ENCODE peak calls at places on chromosome 3, in four cellular contexts. G, Q, B and S are unnamed samples.

GRCh38 chr3:8532251-8532831 is 30.7 kb downstream of the LMCD1 start:
- DNase-seq in G (no peak), Q (no peak), B (no peak), S (no peak)

GRCh38 chr3:12895391-12896205 is 54.2 kb upstream of the RPL32 start:
- DNase-seq in G (no peak), Q (no peak), B (no peak), S (no peak)

GRCh38 chr3:183085634-183086390 is 13.5 kb downstream of the MCCC1 start:
- DNase-seq in G (no peak), Q (no peak), B (no peak), S (no peak)

GRCh38 chr3:42043116-42043796 is 47.9 kb upstream of the TRAK1 start:
- DNase-seq in G (no peak), Q (no peak), B (no peak), S (no peak)

GRCh38 chr3:140420621-140421357 is 257.1 kb upstream of the TRIM42 start:
- DNase-seq in G (no peak), Q (no peak), B (no peak), S (peak; percentile 79)

GRCh38 chr3:159229161-159229560 is 427.3 kb downstream of the MFSD1 start:
- DNase-seq in G (no peak), Q (no peak), B (no peak), S (no peak)

GRCh38 chr3:33377931-33378330 is 62.3 kb downstream of the UBP1 start:
- DNase-seq in G (no peak), Q (no peak), B (no peak), S (no peak)

GRCh38 chr3:188911033-188911850 is 260.5 kb upstream of the TPRG1 start:
- DNase-seq in G (peak; percentile 15), Q (no peak), B (no peak), S (peak; percentile 64)

GRCh38 chr3:139123377-139124095 is 78.8 kb upstream of the PRR23C start:
- DNase-seq in G (no peak), Q (no peak), B (no peak), S (peak; percentile 82)

GRCh38 chr3:183158552-183159006 is 4.0 kb downstream of the LAMP3 start:
- DNase-seq in G (no peak), Q (no peak), B (no peak), S (no peak)

GRCh38 chr3:193474446-193474845 is 80.2 kb downstream of the ATP13A4 start:
- DNase-seq in G (no peak), Q (no peak), B (no peak), S (no peak)

DNA sequence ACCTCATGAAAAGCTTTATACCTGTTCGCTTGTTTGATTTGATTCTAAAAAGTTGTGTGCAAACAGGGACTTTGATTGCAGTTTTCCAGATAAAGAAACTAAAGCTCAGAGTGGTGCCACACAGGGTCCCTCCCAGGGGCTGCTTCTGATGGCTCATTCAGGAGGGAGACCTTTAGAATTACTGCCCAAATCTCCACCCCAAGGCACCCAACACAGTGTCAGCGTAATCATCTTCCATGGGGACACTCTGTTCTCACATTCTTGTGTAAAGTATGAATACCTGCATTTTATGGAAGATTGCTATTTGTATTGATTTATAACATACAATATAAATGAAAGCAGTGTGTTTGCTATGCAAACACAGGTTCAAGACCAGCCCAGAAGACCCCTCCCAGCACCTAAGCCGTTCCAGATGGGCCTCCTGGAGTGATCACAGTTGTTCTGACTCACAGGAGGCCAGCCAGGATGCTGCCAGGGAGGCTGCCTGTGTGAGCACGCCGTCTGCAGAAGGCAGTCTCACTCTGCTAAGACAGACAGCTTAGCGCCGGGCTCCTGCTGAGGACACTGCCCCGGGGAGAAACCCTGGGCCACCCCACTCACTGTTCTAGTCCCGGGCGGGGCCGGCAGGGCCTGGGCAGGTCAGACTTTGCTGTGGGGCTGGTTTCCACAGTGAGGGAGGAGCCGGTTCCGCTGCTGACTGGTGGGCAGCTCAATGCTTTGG is 185.6 kb downstream of the FAM43A start:
- DNase-seq in G (peak; percentile 88), Q (peak; percentile 58), B (no peak), S (no peak)
- H3K27ac ChIP-seq in G (peak overlapping the region; percentile 82), Q (peak overlapping the region; percentile 59), B (no peak overlapping the region), S (peak overlapping the region; percentile 63)

GRCh38 chr3:109117939-109118338 is at the start of gene MORC1:
- DNase-seq in G (no peak), Q (no peak), B (no peak), S (no peak)

GRCh38 chr3:109114746-109115145 is 3.2 kb downstream of the MORC1 start:
- DNase-seq in G (no peak), Q (no peak), B (no peak), S (no peak)

GRCh38 chr3:109113361-109113760 is 4.6 kb downstream of the MORC1 start:
- DNase-seq in G (no peak), Q (no peak), B (no peak), S (no peak)

GRCh38 chr3:109112946-109113345 is 5.0 kb downstream of the MORC1 start:
- DNase-seq in G (no peak), Q (no peak), B (no peak), S (no peak)

DNA sequence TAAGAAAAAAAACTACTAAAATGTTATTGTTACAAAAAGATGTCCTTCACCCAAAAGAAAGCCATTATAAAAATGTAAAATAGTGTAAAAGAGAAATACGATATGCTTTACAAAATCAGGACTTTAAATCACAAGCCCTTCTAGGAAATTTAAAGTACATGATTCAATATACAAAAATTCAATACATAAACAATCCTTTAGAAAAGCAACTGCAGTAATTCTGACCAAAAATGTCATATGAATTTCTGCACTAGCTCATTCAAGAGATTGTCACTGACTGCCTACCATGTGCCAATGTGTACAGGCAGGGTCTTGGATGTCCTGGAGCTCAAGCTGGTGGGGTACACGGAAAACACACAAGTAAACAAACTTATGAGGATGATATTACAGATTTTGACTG is 2.5 kb downstream of the MORC1 start:
- DNase-seq in G (no peak), Q (no peak), B (no peak), S (no peak)
- TF ChIP-seq POLR2AphosphoS5 in G (no peak), Q (no peak), B (no peak), S (no peak)

DNA sequence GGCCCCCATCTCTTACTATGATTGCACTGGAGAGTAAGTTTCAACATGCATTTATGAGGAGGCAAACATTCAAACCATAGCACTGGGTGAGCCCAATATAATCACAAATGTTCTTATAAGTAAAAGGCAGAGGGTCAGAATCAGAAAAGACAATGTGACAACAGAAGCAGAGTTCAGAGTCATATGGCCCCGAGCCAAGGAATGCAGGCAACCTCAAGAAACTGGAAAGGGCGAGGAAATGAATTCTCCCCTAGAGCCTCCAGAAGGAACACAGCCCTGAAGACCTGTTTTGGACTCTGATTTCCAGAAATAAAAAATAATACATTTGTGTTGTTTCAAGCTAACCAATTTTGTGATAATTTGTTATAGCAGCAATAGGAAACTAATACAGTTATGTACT is 81.3 kb upstream of the ABI3BP start:
- DNase-seq in G (no peak), Q (no peak), B (no peak), S (no peak)
- H3K27ac ChIP-seq in G (no peak overlapping the region), Q (no peak overlapping the region), B (no peak overlapping the region), S (no peak overlapping the region)

DNA sequence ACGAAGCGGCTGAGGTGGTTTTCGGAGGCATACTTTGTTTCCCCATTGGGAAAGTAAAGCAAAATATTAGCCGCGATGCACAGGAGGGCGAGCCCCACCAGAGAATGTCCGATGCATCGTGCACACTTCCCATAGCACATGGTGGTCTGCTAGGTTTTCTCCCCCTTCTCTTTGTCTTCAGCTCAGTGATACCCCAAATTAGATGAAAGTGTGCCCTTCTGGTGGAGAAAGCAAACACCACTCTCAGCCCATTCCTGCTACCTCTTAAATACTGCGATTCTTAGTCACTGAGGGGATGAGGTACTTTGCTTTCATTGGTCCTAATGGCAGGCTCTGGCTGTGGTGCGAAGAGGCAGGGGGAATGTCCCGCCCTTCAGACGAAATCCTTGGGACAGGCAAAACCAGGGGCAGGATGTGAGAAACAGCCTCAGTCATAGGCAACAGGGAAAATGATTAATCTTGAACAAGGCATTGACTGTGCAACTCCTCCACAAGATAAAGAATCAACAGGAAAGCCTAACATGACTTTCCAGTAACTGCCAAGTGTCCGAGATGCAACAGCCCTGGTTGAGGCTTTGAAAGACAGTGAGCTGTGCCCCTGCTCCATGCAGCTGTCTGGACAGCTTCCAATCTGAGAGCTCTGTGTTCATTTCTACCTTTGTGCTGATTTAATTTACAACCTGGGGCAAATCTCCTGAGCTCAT is at the start of gene TM4SF1:
- DNase-seq in G (peak; percentile 57), Q (peak; percentile 86), B (no peak), S (no peak)
- TF ChIP-seq POLR2AphosphoS5 in G (peak; percentile 88), Q (peak; percentile 96), B (no peak), S (peak; percentile 70)

GRCh38 chr3:5197470-5198312 is 10.2 kb downstream of the EDEM1 start:
- DNase-seq in G (no peak), Q (no peak), B (peak; percentile 68), S (no peak)
- H3K27ac ChIP-seq in G (peak overlapping the region; percentile 54), Q (peak overlapping the region; percentile 13), B (peak overlapping the region; percentile 73), S (no peak overlapping the region)

GRCh38 chr3:122797291-122797690 is 2.4 kb downstream of the SLC49A4 start:
- DNase-seq in G (no peak), Q (no peak), B (no peak), S (no peak)

GRCh38 chr3:122793568-122794416 is at the start of gene HSPBAP1:
- DNase-seq in G (peak; percentile 96), Q (peak; percentile 92), B (peak; percentile 92), S (peak; percentile 99)

GRCh38 chr3:122794483-122794778 is 438 bp upstream of the SLC49A4 start:
- DNase-seq in G (no peak), Q (no peak), B (no peak), S (no peak)

GRCh38 chr3:122795674-122795969 is 753 bp downstream of the SLC49A4 start:
- DNase-seq in G (no peak), Q (no peak), B (no peak), S (no peak)

DNA sequence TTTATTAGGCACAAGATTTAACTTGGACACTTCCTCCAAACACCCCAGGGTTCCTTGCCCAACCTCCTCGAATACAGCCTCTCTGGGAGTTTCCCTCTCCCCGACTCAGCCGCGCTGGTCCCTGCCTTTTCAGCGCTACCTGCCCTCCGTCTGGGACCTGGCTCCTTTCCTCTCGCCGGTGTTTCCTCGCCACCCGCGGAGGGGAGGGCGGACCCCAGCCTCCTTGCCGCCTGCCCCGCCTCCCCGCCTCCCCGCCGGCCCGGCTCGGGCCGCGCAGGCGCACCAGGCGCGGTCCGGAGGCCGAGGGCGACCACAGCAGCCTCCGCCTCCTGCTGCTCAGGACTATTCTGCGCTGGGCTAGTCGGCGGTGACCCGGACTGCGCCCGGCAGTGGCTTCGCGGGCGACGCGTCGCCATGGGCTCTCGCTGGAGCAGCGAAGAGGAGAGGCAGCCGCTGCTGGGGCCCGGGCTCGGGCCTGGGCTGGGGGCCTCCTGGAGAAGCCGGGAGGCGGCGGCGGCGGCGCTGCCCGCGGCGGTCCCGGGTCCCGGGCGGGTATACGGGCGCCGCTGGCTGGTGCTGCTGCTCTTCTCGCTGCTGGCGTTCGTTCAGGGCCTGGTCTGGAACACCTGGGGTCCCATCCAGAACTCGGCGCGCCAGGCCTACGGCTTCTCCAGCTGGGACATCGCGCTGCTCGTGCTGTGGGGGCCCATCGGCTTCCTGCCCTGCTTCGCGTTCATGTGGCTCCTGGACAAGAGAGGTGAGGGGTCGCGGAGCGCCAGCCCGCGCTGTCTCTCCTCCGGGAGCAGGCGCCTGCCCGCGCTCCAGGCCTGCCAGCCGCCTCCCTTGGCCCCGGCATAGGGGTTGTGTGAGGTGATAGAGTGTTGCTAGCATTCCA is at the start of gene SLC49A4:
- DNase-seq in G (peak; percentile 81), Q (peak; percentile 70), B (peak; percentile 53), S (no peak)
- TF ChIP-seq POLR2AphosphoS5 in G (peak; percentile 87), Q (peak; percentile 13), B (no peak), S (peak; percentile 86)